ENCODE peak calls at places on chromosomes 13 and 19, in five cellular contexts. One of them, this sample, is unnamed.

GRCh38 chr19:3250675-3251074 is 26.2 kb downstream of the CELF5 start:
- DNase-seq in lower lobe of right lung: no peak
- DNase-seq in hypothalamus: no peak
- DNase-seq in smooth muscle cell of the brain vasculature: no peak
- DNase-seq in SJSA1: no peak
- DNase-seq in this sample: peak; percentile 52

GRCh38 chr13:90974249-90974954 is 373.1 kb upstream of the MIR17HG start:
- DNase-seq in lower lobe of right lung: no peak
- DNase-seq in hypothalamus: no peak
- DNase-seq in smooth muscle cell of the brain vasculature: no peak
- DNase-seq in SJSA1: no peak
- DNase-seq in this sample: no peak

GRCh38 chr13:66940113-66940512 is 290.0 kb downstream of the PCDH9 start:
- DNase-seq in lower lobe of right lung: no peak
- DNase-seq in hypothalamus: no peak
- DNase-seq in smooth muscle cell of the brain vasculature: no peak
- DNase-seq in SJSA1: no peak
- DNase-seq in this sample: no peak

GRCh38 chr13:25948910-25949309 is 102.9 kb downstream of the SHISA2 start:
- DNase-seq in lower lobe of right lung: no peak
- DNase-seq in hypothalamus: no peak
- DNase-seq in smooth muscle cell of the brain vasculature: no peak
- DNase-seq in SJSA1: no peak
- DNase-seq in this sample: no peak

GRCh38 chr13:47250141-47250540 is 353.3 kb upstream of the HTR2A start:
- DNase-seq in lower lobe of right lung: no peak
- DNase-seq in hypothalamus: no peak
- DNase-seq in smooth muscle cell of the brain vasculature: peak; percentile 26
- DNase-seq in SJSA1: no peak
- DNase-seq in this sample: no peak

GRCh38 chr19:43420954-43421353 is 6.3 kb downstream of the TEX101 start:
- DNase-seq in lower lobe of right lung: no peak
- DNase-seq in hypothalamus: no peak
- DNase-seq in smooth muscle cell of the brain vasculature: no peak
- DNase-seq in SJSA1: no peak
- DNase-seq in this sample: no peak

GRCh38 chr13:109740121-109740520 is 46.3 kb downstream of the IRS2 start:
- DNase-seq in lower lobe of right lung: no peak
- DNase-seq in hypothalamus: no peak
- DNase-seq in smooth muscle cell of the brain vasculature: no peak
- DNase-seq in SJSA1: no peak
- DNase-seq in this sample: no peak

GRCh38 chr13:99357149-99357596 is 50.0 kb upstream of the GPR183 start:
- DNase-seq in lower lobe of right lung: no peak
- DNase-seq in hypothalamus: no peak
- DNase-seq in smooth muscle cell of the brain vasculature: no peak
- DNase-seq in SJSA1: peak; percentile 99
- DNase-seq in this sample: no peak

GRCh38 chr13:50693755-50694154 is 149.7 kb downstream of the DLEU7 start:
- DNase-seq in lower lobe of right lung: no peak
- DNase-seq in hypothalamus: no peak
- DNase-seq in smooth muscle cell of the brain vasculature: no peak
- DNase-seq in SJSA1: peak; percentile 23
- DNase-seq in this sample: no peak

GRCh38 chr19:12163841-12164240 is 945 bp downstream of the ZNF136 start:
- DNase-seq in lower lobe of right lung: no peak
- DNase-seq in hypothalamus: no peak
- DNase-seq in smooth muscle cell of the brain vasculature: no peak
- DNase-seq in SJSA1: no peak
- DNase-seq in this sample: no peak

GRCh38 chr19:50478901-50479715 is 2.5 kb upstream of the GARIN5A start:
- DNase-seq in lower lobe of right lung: no peak
- DNase-seq in hypothalamus: no peak
- DNase-seq in smooth muscle cell of the brain vasculature: no peak
- DNase-seq in SJSA1: peak; percentile 19
- DNase-seq in this sample: no peak

GRCh38 chr13:51218691-51219090 is 3.5 kb upstream of the FAM124A start:
- DNase-seq in lower lobe of right lung: no peak
- DNase-seq in hypothalamus: no peak
- DNase-seq in smooth muscle cell of the brain vasculature: no peak
- DNase-seq in SJSA1: no peak
- DNase-seq in this sample: no peak

GRCh38 chr19:10552596-10553053 is 8.9 kb downstream of the ATG4D start:
- DNase-seq in lower lobe of right lung: no peak
- DNase-seq in hypothalamus: no peak
- DNase-seq in smooth muscle cell of the brain vasculature: no peak
- DNase-seq in SJSA1: no peak
- DNase-seq in this sample: no peak

GRCh38 chr13:41751277-41751676 is 209.6 kb downstream of the VWA8 start:
- DNase-seq in lower lobe of right lung: no peak
- DNase-seq in hypothalamus: no peak
- DNase-seq in smooth muscle cell of the brain vasculature: no peak
- DNase-seq in SJSA1: no peak
- DNase-seq in this sample: no peak

GRCh38 chr13:21657538-21657937 is 13.3 kb upstream of the FGF9 start:
- DNase-seq in lower lobe of right lung: no peak
- DNase-seq in hypothalamus: no peak
- DNase-seq in smooth muscle cell of the brain vasculature: no peak
- DNase-seq in SJSA1: no peak
- DNase-seq in this sample: no peak

GRCh38 chr13:95784891-95785290 is 108.0 kb downstream of the DNAJC3 start:
- DNase-seq in lower lobe of right lung: no peak
- DNase-seq in hypothalamus: no peak
- DNase-seq in smooth muscle cell of the brain vasculature: no peak
- DNase-seq in SJSA1: no peak
- DNase-seq in this sample: no peak

GRCh38 chr13:40064723-40065122 is 409.3 kb downstream of the COG6 start:
- DNase-seq in lower lobe of right lung: no peak
- DNase-seq in hypothalamus: no peak
- DNase-seq in smooth muscle cell of the brain vasculature: peak; percentile 35
- DNase-seq in SJSA1: no peak
- DNase-seq in this sample: no peak

GRCh38 chr19:1875646-1876493 is 9.4 kb downstream of the ABHD17A start:
- DNase-seq in lower lobe of right lung: peak; percentile 97
- DNase-seq in hypothalamus: peak; percentile 82
- DNase-seq in smooth muscle cell of the brain vasculature: no peak
- DNase-seq in SJSA1: peak; percentile 87
- DNase-seq in this sample: peak; percentile 98

GRCh38 chr19:3365447-3366103 is 808 bp upstream of the NFIC start:
- DNase-seq in lower lobe of right lung: peak; percentile 82
- DNase-seq in hypothalamus: peak; percentile 45
- DNase-seq in smooth muscle cell of the brain vasculature: no peak
- DNase-seq in SJSA1: peak; percentile 58
- DNase-seq in this sample: peak; percentile 79

GRCh38 chr19:55336101-55336500 is 3.6 kb upstream of the KMT5C start:
- DNase-seq in lower lobe of right lung: no peak
- DNase-seq in hypothalamus: no peak
- DNase-seq in smooth muscle cell of the brain vasculature: no peak
- DNase-seq in SJSA1: peak; percentile 46
- DNase-seq in this sample: no peak

GRCh38 chr13:89550842-89551422 is 1796.6 kb upstream of the MIR17HG start:
- DNase-seq in lower lobe of right lung: no peak
- DNase-seq in hypothalamus: no peak
- DNase-seq in smooth muscle cell of the brain vasculature: no peak
- DNase-seq in SJSA1: peak; percentile 32
- DNase-seq in this sample: no peak

GRCh38 chr19:49339364-49340068 is 4.3 kb downstream of the CD37 start:
- DNase-seq in lower lobe of right lung: peak; percentile 89
- DNase-seq in hypothalamus: peak; percentile 15
- DNase-seq in smooth muscle cell of the brain vasculature: no peak
- DNase-seq in SJSA1: no peak
- DNase-seq in this sample: peak; percentile 88

GRCh38 chr19:19232231-19232630 is 20.5 kb downstream of the NCAN start:
- DNase-seq in lower lobe of right lung: no peak
- DNase-seq in hypothalamus: no peak
- DNase-seq in smooth muscle cell of the brain vasculature: no peak
- DNase-seq in SJSA1: no peak
- DNase-seq in this sample: no peak

GRCh38 chr13:60329221-60329983 is 67.6 kb upstream of the TDRD3 start:
- DNase-seq in lower lobe of right lung: peak; percentile 48
- DNase-seq in hypothalamus: no peak
- DNase-seq in smooth muscle cell of the brain vasculature: peak; percentile 9
- DNase-seq in SJSA1: peak; percentile 5
- DNase-seq in this sample: no peak

GRCh38 chr19:39297931-39298634 is 1.9 kb downstream of the IFNL1 start:
- DNase-seq in lower lobe of right lung: peak; percentile 55
- DNase-seq in hypothalamus: no peak
- DNase-seq in smooth muscle cell of the brain vasculature: no peak
- DNase-seq in SJSA1: no peak
- DNase-seq in this sample: peak; percentile 61

GRCh38 chr19:11164879-11165406 is 9.4 kb upstream of the SPC24 start:
- DNase-seq in lower lobe of right lung: peak; percentile 56
- DNase-seq in hypothalamus: peak; percentile 20
- DNase-seq in smooth muscle cell of the brain vasculature: no peak
- DNase-seq in SJSA1: no peak
- DNase-seq in this sample: peak; percentile 64

GRCh38 chr19:41218615-41219507 is at the start of gene AXL:
- DNase-seq in lower lobe of right lung: peak; percentile 76
- DNase-seq in hypothalamus: peak; percentile 38
- DNase-seq in smooth muscle cell of the brain vasculature: no peak
- DNase-seq in SJSA1: peak; percentile 83
- DNase-seq in this sample: peak; percentile 69

GRCh38 chr13:100382787-100383186 is 205.8 kb downstream of the GGACT start:
- DNase-seq in lower lobe of right lung: no peak
- DNase-seq in hypothalamus: no peak
- DNase-seq in smooth muscle cell of the brain vasculature: no peak
- DNase-seq in SJSA1: no peak
- DNase-seq in this sample: no peak